ENCODE peak calls at places on chromosome 20, in four cellular contexts. One of them, this sample, is unnamed.
A peak's percentile ranks its signal among the peaks of the same experiment; 100 is the strongest.

GRCh38 chr20:63957690-63958441 is 1.6 kb upstream of the UCKL1 start:
- DNase-seq in GM23248: peak; percentile 52
- DNase-seq in glutamatergic neuron: no peak
- DNase-seq in hippocampal formation: no peak
- DNase-seq in this sample: no peak

GRCh38 chr20:19819149-19819548 is 61.1 kb downstream of the RIN2 start:
- DNase-seq in GM23248: no peak
- DNase-seq in glutamatergic neuron: no peak
- DNase-seq in hippocampal formation: no peak
- DNase-seq in this sample: no peak

GRCh38 chr20:15867899-15868298 is 705.3 kb downstream of the KIF16B start:
- DNase-seq in GM23248: no peak
- DNase-seq in glutamatergic neuron: no peak
- DNase-seq in hippocampal formation: no peak
- DNase-seq in this sample: no peak

GRCh38 chr20:47032969-47033578 is 138.4 kb downstream of the EYA2 start:
- DNase-seq in GM23248: no peak
- DNase-seq in glutamatergic neuron: no peak
- DNase-seq in hippocampal formation: no peak
- DNase-seq in this sample: no peak

GRCh38 chr20:53413188-53413631 is 180.4 kb downstream of the ZNF217 start:
- DNase-seq in GM23248: no peak
- DNase-seq in glutamatergic neuron: peak; percentile 32
- DNase-seq in hippocampal formation: no peak
- DNase-seq in this sample: no peak

GRCh38 chr20:57456116-57456515 is 64.9 kb downstream of the RBM38 start:
- DNase-seq in GM23248: no peak
- DNase-seq in glutamatergic neuron: no peak
- DNase-seq in hippocampal formation: no peak
- DNase-seq in this sample: no peak

GRCh38 chr20:19291024-19291817 is 78.8 kb downstream of the SLC24A3 start:
- DNase-seq in GM23248: no peak
- DNase-seq in glutamatergic neuron: no peak
- DNase-seq in hippocampal formation: no peak
- DNase-seq in this sample: no peak

GRCh38 chr20:34111057-34111711 is 859 bp downstream of the EIF2S2 start:
- DNase-seq in GM23248: peak; percentile 79
- DNase-seq in glutamatergic neuron: no peak
- DNase-seq in hippocampal formation: no peak
- DNase-seq in this sample: peak; percentile 53

GRCh38 chr20:16639027-16639941 is 66.0 kb upstream of the KIF16B start:
- DNase-seq in GM23248: no peak
- DNase-seq in glutamatergic neuron: no peak
- DNase-seq in hippocampal formation: no peak
- DNase-seq in this sample: no peak

GRCh38 chr20:43722153-43722505 is 4.7 kb downstream of the GTSF1L start:
- DNase-seq in GM23248: no peak
- DNase-seq in glutamatergic neuron: no peak
- DNase-seq in hippocampal formation: no peak
- DNase-seq in this sample: no peak

GRCh38 chr20:38870733-38871559 is 55.3 kb upstream of the FAM83D start:
- DNase-seq in GM23248: peak; percentile 53
- DNase-seq in glutamatergic neuron: no peak
- DNase-seq in hippocampal formation: peak; percentile 15
- DNase-seq in this sample: peak; percentile 17

GRCh38 chr20:35329435-35330139 is 37.4 kb upstream of the FAM83C start:
- DNase-seq in GM23248: peak; percentile 51
- DNase-seq in glutamatergic neuron: peak; percentile 50
- DNase-seq in hippocampal formation: no peak
- DNase-seq in this sample: peak; percentile 53

GRCh38 chr20:63627700-63628245 is 872 bp upstream of the GMEB2 start:
- DNase-seq in GM23248: no peak
- DNase-seq in glutamatergic neuron: no peak
- DNase-seq in hippocampal formation: no peak
- DNase-seq in this sample: no peak

GRCh38 chr20:62602550-62602949 is 39.8 kb upstream of the SLCO4A1 start:
- DNase-seq in GM23248: no peak
- DNase-seq in glutamatergic neuron: no peak
- DNase-seq in hippocampal formation: no peak
- DNase-seq in this sample: no peak

GRCh38 chr20:18719426-18719825 is 94.2 kb upstream of the SCP2D1 start:
- DNase-seq in GM23248: peak; percentile 57
- DNase-seq in glutamatergic neuron: peak; percentile 33
- DNase-seq in hippocampal formation: no peak
- DNase-seq in this sample: peak; percentile 85

GRCh38 chr20:25025986-25026605 is 31.8 kb downstream of the ACSS1 start:
- DNase-seq in GM23248: no peak
- DNase-seq in glutamatergic neuron: peak; percentile 2
- DNase-seq in hippocampal formation: no peak
- DNase-seq in this sample: no peak

GRCh38 chr20:21391495-21392298 is 5.6 kb downstream of the NKX2-4 start:
- DNase-seq in GM23248: no peak
- DNase-seq in glutamatergic neuron: peak; percentile 43
- DNase-seq in hippocampal formation: no peak
- DNase-seq in this sample: no peak

GRCh38 chr20:51129201-51129671 is 106.3 kb upstream of the KCNG1 start:
- DNase-seq in GM23248: no peak
- DNase-seq in glutamatergic neuron: no peak
- DNase-seq in hippocampal formation: no peak
- DNase-seq in this sample: no peak

GRCh38 chr20:64080013-64080812 is at the start of gene OPRL1:
- DNase-seq in GM23248: peak; percentile 36
- DNase-seq in glutamatergic neuron: no peak
- DNase-seq in hippocampal formation: no peak
- DNase-seq in this sample: no peak

GRCh38 chr20:63782051-63782471 is 42.5 kb downstream of the SLC2A4RG start:
- DNase-seq in GM23248: no peak
- DNase-seq in glutamatergic neuron: no peak
- DNase-seq in hippocampal formation: no peak
- DNase-seq in this sample: no peak

GRCh38 chr20:20480689-20481088 is 112.8 kb downstream of the INSM1 start:
- DNase-seq in GM23248: peak; percentile 90
- DNase-seq in glutamatergic neuron: no peak
- DNase-seq in hippocampal formation: no peak
- DNase-seq in this sample: peak; percentile 77

GRCh38 chr20:1242530-1242929 is 16.7 kb downstream of the RAD21L1 start:
- DNase-seq in GM23248: peak; percentile 91
- DNase-seq in glutamatergic neuron: no peak
- DNase-seq in hippocampal formation: no peak
- DNase-seq in this sample: peak; percentile 82

GRCh38 chr20:53827996-53828672 is 234.5 kb upstream of the ZNF217 start:
- DNase-seq in GM23248: peak; percentile 92
- DNase-seq in glutamatergic neuron: no peak
- DNase-seq in hippocampal formation: no peak
- DNase-seq in this sample: peak; percentile 70

GRCh38 chr20:12156252-12156651 is 238.6 kb downstream of the BTBD3 start:
- DNase-seq in GM23248: no peak
- DNase-seq in glutamatergic neuron: no peak
- DNase-seq in hippocampal formation: no peak
- DNase-seq in this sample: no peak

GRCh38 chr20:21968486-21968885 is 263.0 kb downstream of the PAX1 start:
- DNase-seq in GM23248: peak; percentile 14
- DNase-seq in glutamatergic neuron: no peak
- DNase-seq in hippocampal formation: no peak
- DNase-seq in this sample: no peak

GRCh38 chr20:55253765-55254164 is 751.6 kb downstream of the CBLN4 start:
- DNase-seq in GM23248: no peak
- DNase-seq in glutamatergic neuron: no peak
- DNase-seq in hippocampal formation: no peak
- DNase-seq in this sample: no peak

GRCh38 chr20:41443667-41444066 is 77.0 kb upstream of the EMILIN3 start:
- DNase-seq in GM23248: no peak
- DNase-seq in glutamatergic neuron: no peak
- DNase-seq in hippocampal formation: no peak
- DNase-seq in this sample: no peak

GRCh38 chr20:51946581-51946980 is 144.3 kb upstream of the SALL4 start:
- DNase-seq in GM23248: no peak
- DNase-seq in glutamatergic neuron: no peak
- DNase-seq in hippocampal formation: no peak
- DNase-seq in this sample: no peak

GRCh38 chr20:20782747-20783146 is 70.3 kb upstream of the RALGAPA2 start:
- DNase-seq in GM23248: no peak
- DNase-seq in glutamatergic neuron: no peak
- DNase-seq in hippocampal formation: no peak
- DNase-seq in this sample: no peak

GRCh38 chr20:43842126-43843020 is 72.3 kb upstream of the TOX2 start:
- DNase-seq in GM23248: no peak
- DNase-seq in glutamatergic neuron: no peak
- DNase-seq in hippocampal formation: no peak
- DNase-seq in this sample: no peak

GRCh38 chr20:13029687-13030510 is 21.1 kb downstream of the SPTLC3 start:
- DNase-seq in GM23248: peak; percentile 95
- DNase-seq in glutamatergic neuron: no peak
- DNase-seq in hippocampal formation: no peak
- DNase-seq in this sample: peak; percentile 91

GRCh38 chr20:31707994-31708744 is 14.5 kb downstream of the BCL2L1 start:
- DNase-seq in GM23248: no peak
- DNase-seq in glutamatergic neuron: peak; percentile 65
- DNase-seq in hippocampal formation: no peak
- DNase-seq in this sample: no peak

GRCh38 chr20:2101935-2102584 is 433 bp downstream of the STK35 start:
- DNase-seq in GM23248: peak; percentile 97
- DNase-seq in glutamatergic neuron: peak; percentile 91
- DNase-seq in hippocampal formation: peak; percentile 95
- DNase-seq in this sample: peak; percentile 94

GRCh38 chr20:17327185-17327780 is 100.4 kb downstream of the PCSK2 start:
- DNase-seq in GM23248: no peak
- DNase-seq in glutamatergic neuron: no peak
- DNase-seq in hippocampal formation: no peak
- DNase-seq in this sample: no peak

GRCh38 chr20:54070187-54070987 is at the start of gene BCAS1:
- DNase-seq in GM23248: no peak
- DNase-seq in glutamatergic neuron: no peak
- DNase-seq in hippocampal formation: no peak
- DNase-seq in this sample: no peak

GRCh38 chr20:21519136-21519584 is 5.3 kb upstream of the NKX2-2 start:
- DNase-seq in GM23248: no peak
- DNase-seq in glutamatergic neuron: no peak
- DNase-seq in hippocampal formation: no peak
- DNase-seq in this sample: no peak